ENCODE peak calls at places on chromosomes 16 and 17, in four cellular contexts. F is substantia nigra, J is left ventricle myocardium inferior, G is K562. T is an unnamed sample.

GRCh38 chr17:32769846-32770245 is 107.1 kb downstream of the MYO1D start:
- DNase-seq in J (no peak), G (no peak), F (no peak), T (no peak)

GRCh38 chr16:22898131-22898530 is 84.2 kb downstream of the HS3ST2 start:
- DNase-seq in J (no peak), F (no peak), G (no peak), T (no peak)

GRCh38 chr16:85969159-85969558 is 70.2 kb downstream of the IRF8 start:
- DNase-seq in J (no peak), G (no peak), F (no peak), T (no peak)

GRCh38 chr17:57595942-57596695 is 149.0 kb downstream of the CCDC182 start:
- DNase-seq in J (no peak), F (no peak), G (no peak), T (no peak)

GRCh38 chr17:8799001-8799850 is at the start of gene MFSD6L:
- DNase-seq in J (no peak), F (no peak), G (no peak), T (no peak)

GRCh38 chr16:28930652-28931051 is 1.1 kb upstream of the CD19 start:
- DNase-seq in J (no peak), F (no peak), G (no peak), T (no peak)

GRCh38 chr16:87044031-87044380 is 273.2 kb downstream of the C16orf95 start:
- DNase-seq in J (no peak), F (no peak), G (no peak), T (peak; percentile 73)

GRCh38 chr16:2008631-2009301 is 855 bp downstream of the ZNF598 start:
- DNase-seq in G (peak; percentile 51), F (no peak), J (peak; percentile 17), T (no peak)

GRCh38 chr16:83722501-83723183 is 85.1 kb upstream of the HSBP1 start:
- DNase-seq in G (no peak), F (no peak), J (no peak), T (no peak)

GRCh38 chr16:89207993-89208392 is 7.7 kb upstream of the SLC22A31 start:
- DNase-seq in J (no peak), G (no peak), F (no peak), T (no peak)

GRCh38 chr17:82552580-82552979 is 33.0 kb downstream of the FOXK2 start:
- DNase-seq in J (no peak), G (no peak), F (no peak), T (no peak)

GRCh38 chr17:33945641-33946546 is 309.2 kb upstream of the CCL2 start:
- DNase-seq in J (no peak), F (no peak), G (peak; percentile 28), T (no peak)

GRCh38 chr17:15076991-15077663 is 188.0 kb downstream of the PMP22 start:
- DNase-seq in F (no peak), G (no peak), J (no peak), T (no peak)

GRCh38 chr17:34299017-34299416 is 13.5 kb downstream of the CCL11 start:
- DNase-seq in J (no peak), G (no peak), F (no peak), T (no peak)

GRCh38 chr17:76241205-76241539 is 879 bp upstream of the RNF157 start:
- DNase-seq in J (no peak), G (no peak), F (no peak), T (peak; percentile 82)

GRCh38 chr17:82465023-82465603 is 6.6 kb downstream of the NARF start:
- DNase-seq in G (no peak), J (no peak), F (no peak), T (no peak)

GRCh38 chr17:62617894-62618472 is 9.5 kb upstream of the MRC2 start:
- DNase-seq in G (no peak), F (no peak), J (no peak), T (no peak)

GRCh38 chr16:69199382-69199781 is 12.4 kb downstream of the SNTB2 start:
- DNase-seq in G (no peak), J (no peak), F (no peak), T (peak; percentile 83)

DNA sequence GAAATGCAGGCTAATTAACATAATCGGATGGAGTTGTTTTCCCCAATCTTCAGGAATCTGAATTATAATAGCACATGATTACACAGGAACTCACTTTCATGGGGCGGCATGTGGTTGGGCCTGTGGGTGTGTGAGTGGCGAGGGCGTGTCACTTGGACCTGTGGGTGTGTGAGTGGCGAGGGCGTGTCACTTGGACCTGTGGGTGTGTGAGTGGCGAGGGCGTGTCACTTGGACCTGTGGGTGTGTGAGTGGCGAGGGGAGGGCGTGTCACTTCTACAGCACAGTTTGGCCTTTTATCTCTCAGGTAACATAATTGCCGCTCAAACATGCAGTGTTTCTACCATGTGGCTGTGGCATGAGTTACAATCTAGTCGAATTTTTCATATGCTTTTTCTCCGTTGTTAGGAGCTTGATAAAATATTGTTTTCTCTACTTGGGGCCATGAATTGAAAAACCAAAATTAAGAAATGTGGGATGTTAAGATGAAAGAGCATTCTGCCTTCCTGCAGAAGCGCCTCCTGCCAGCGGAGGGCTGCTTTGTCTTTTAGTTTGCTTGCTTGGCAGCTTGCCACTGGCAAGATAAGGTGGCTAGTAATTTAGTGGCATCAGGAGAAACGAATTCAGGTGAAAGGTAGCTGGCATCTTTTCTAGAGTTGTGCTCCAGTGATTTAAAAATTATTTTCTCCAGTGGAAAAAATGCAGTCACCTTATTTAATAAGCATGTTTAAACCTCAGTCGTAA is 36.2 kb downstream of the USP10 start:
- DNase-seq in G (no peak), F (no peak), J (no peak), T (no peak)
- H3K27ac ChIP-seq in G (no peak overlapping the region), F (no peak overlapping the region), J (peak overlapping the region; percentile 76), T (no peak overlapping the region)

GRCh38 chr16:19238386-19238785 is 47.1 kb upstream of the CLEC19A start:
- DNase-seq in F (no peak), G (no peak), J (no peak), T (no peak)
- H3K27ac ChIP-seq in F (no peak overlapping the region), G (no peak overlapping the region), J (no peak overlapping the region), T (no peak overlapping the region)

GRCh38 chr16:73051216-73051615 is 3.3 kb upstream of the ZFHX3 start:
- DNase-seq in J (no peak), F (no peak), G (no peak), T (no peak)
- H3K27ac ChIP-seq in J (peak overlapping the region; percentile 97), F (peak overlapping the region; percentile 43), G (no peak overlapping the region), T (peak overlapping the region; percentile 98)

GRCh38 chr17:49645654-49646053 is 32.2 kb downstream of the SPOP start:
- DNase-seq in J (no peak), G (no peak), F (no peak), T (no peak)

GRCh38 chr17:49646391-49647255 is 31.3 kb downstream of the SPOP start:
- DNase-seq in F (no peak), G (no peak), J (no peak), T (peak; percentile 77)

DNA sequence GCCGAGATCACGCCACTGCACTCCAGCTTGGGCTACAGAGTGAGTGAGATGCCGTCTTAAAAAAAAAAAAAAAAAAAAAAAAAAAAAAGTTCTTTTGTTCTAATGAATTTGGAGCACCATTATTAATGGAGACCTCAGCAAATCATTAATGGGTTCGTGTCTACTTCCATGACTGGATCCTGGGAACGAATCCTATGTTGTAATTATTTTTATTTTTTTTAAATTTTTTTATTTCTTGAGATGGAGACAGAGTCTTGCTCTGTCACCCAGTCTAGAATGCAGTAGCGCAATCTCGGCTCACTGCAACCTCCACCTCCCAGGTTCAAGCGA is 30.7 kb downstream of the SPOP start:
- DNase-seq in G (no peak), J (no peak), F (no peak), T (no peak)
- H3K27ac ChIP-seq in G (no peak overlapping the region), J (peak overlapping the region; percentile 81), F (no peak overlapping the region), T (peak overlapping the region; percentile 89)

GRCh38 chr16:31871510-31871909 is 2.1 kb upstream of the ZNF267 start:
- DNase-seq in G (no peak), F (no peak), J (no peak), T (no peak)

GRCh38 chr16:31870809-31871208 is 2.8 kb upstream of the ZNF267 start:
- DNase-seq in J (no peak), F (no peak), G (no peak), T (no peak)

GRCh38 chr16:31868164-31868563 is 5.4 kb upstream of the ZNF267 start:
- DNase-seq in F (no peak), J (no peak), G (no peak), T (no peak)

GRCh38 chr16:31869511-31870201 is 4.0 kb upstream of the ZNF267 start:
- DNase-seq in J (no peak), F (no peak), G (no peak), T (no peak)

DNA sequence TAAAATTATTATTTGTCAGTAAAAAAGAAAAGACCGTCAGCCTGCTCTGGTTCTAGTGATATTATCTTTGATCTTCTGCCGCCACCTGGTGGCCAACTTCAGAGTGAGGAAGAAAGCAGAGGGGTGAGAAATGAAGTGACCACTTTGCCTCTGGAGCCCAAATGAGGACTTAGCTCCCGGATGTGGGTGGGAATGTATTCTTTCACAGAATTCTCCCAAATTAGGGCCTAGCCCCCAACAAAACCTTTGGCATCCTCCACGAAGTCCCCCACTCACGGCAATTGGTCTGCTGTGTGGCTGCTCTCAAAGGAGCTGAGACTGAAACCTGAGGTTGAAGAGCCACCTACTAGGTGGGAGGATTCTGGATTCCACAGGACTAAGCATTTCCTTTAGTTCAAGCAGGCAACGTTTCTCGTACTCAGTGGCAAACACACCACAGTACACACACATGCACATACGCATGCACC is 4.9 kb upstream of the ZNF267 start:
- DNase-seq in G (peak; percentile 68), J (peak; percentile 72), F (peak; percentile 22), T (peak; percentile 85)
- H3K27ac ChIP-seq in G (no peak overlapping the region), J (peak overlapping the region; percentile 16), F (no peak overlapping the region), T (peak overlapping the region; percentile 44)

DNA sequence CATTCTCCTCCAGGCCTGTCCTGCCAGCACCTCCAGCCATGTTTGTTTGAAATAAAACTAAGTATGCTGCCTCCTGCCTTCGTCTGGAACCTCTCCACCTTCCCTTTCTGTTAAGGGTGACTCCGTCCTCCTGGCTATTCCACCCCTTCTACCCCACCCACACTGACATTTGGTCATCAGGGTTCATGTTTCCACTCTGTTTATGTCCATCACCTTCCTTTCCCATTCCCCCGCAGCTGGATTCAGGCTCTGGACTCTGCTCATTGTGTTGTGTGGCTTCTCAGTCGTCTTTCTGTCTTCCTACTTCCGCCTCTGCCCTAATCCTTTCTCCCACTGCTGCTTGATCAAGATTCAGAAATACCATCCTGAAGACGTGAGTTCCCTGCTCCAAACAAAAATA is 28.6 kb downstream of the EPN2 start:
- DNase-seq in G (no peak), F (no peak), J (no peak), T (no peak)
- H3K27ac ChIP-seq in G (no peak overlapping the region), F (peak overlapping the region; percentile 83), J (peak overlapping the region; percentile 33), T (no peak overlapping the region)

GRCh38 chr17:77436481-77436880 is 295.7 kb downstream of the SEC14L1 start:
- DNase-seq in J (no peak), F (no peak), G (no peak), T (no peak)
- H3K27ac ChIP-seq in J (peak overlapping the region; percentile 76), F (no peak overlapping the region), G (no peak overlapping the region), T (peak overlapping the region; percentile 96)

T was measured in sigmoid colon.